ENCODE peak calls at places on chromosomes 11 and 22, in seven cellular contexts. R, B, X, F, Z, K and O are unnamed samples.

GRCh38 chr22:44429941-44430587 is 68.0 kb downstream of the RTL6 start:
- DNase-seq in R (no peak), B (no peak), X (no peak), F (no peak), Z (no peak), K (no peak), O (no peak)

GRCh38 chr11:100730266-100730665 is 43.2 kb downstream of the ARHGAP42 start:
- DNase-seq in R (no peak), B (no peak), X (no peak), F (no peak), Z (no peak), K (no peak), O (no peak)

GRCh38 chr11:122715883-122716282 is 60.4 kb downstream of the UBASH3B start:
- DNase-seq in R (no peak), B (no peak), X (no peak), F (no peak), Z (no peak), K (no peak), O (no peak)

GRCh38 chr11:9362393-9362863 is 22.0 kb upstream of the IPO7 start:
- DNase-seq in R (peak; percentile 57), B (no peak), X (peak; percentile 20), F (no peak), Z (peak; percentile 56), K (no peak), O (no peak)

GRCh38 chr11:45208135-45208534 is 61.7 kb downstream of the PRDM11 start:
- DNase-seq in R (no peak), B (no peak), X (no peak), F (no peak), Z (no peak), K (no peak), O (no peak)

GRCh38 chr22:29291215-29291614 is 15.2 kb upstream of the GAS2L1 start:
- DNase-seq in R (peak; percentile 30), B (no peak), X (no peak), F (no peak), Z (no peak), K (no peak), O (no peak)

GRCh38 chr22:35070451-35071093 is 4.6 kb downstream of the ISX start:
- DNase-seq in R (no peak), B (no peak), X (no peak), F (no peak), Z (no peak), K (no peak), O (no peak)

GRCh38 chr11:9176136-9176535 is 84.7 kb upstream of the SCUBE2 start:
- DNase-seq in R (no peak), B (no peak), X (no peak), F (no peak), Z (no peak), K (no peak), O (no peak)

GRCh38 chr11:110433393-110434333 is 3.9 kb downstream of the FDX1 start:
- DNase-seq in R (peak; percentile 39), B (no peak), X (peak; percentile 17), F (no peak), Z (peak; percentile 6), K (no peak), O (peak; percentile 34)

GRCh38 chr22:39954584-39955055 is 5.6 kb upstream of the TMA7B start:
- DNase-seq in R (no peak), B (no peak), X (no peak), F (no peak), Z (peak; percentile 46), K (no peak), O (no peak)

GRCh38 chr22:27405672-27406388 is 395.7 kb downstream of the MN1 start:
- DNase-seq in R (peak; percentile 82), B (peak; percentile 18), X (peak; percentile 70), F (peak; percentile 25), Z (peak; percentile 16), K (no peak), O (peak; percentile 54)

GRCh38 chr11:11789735-11790369 is 51.9 kb upstream of the USP47 start:
- DNase-seq in R (peak; percentile 33), B (no peak), X (peak; percentile 29), F (no peak), Z (no peak), K (no peak), O (peak; percentile 25)

GRCh38 chr22:30275625-30276024 is 9.0 kb upstream of the OSM start:
- DNase-seq in R (no peak), B (no peak), X (peak; percentile 32), F (no peak), Z (no peak), K (no peak), O (no peak)

GRCh38 chr11:58934945-58935513 is 4.3 kb upstream of the GLYATL1 start:
- DNase-seq in R (no peak), B (no peak), X (no peak), F (no peak), Z (no peak), K (no peak), O (no peak)

GRCh38 chr11:78201096-78201495 is 12.4 kb downstream of the USP35 start:
- DNase-seq in R (no peak), B (no peak), X (no peak), F (no peak), Z (no peak), K (no peak), O (no peak)

GRCh38 chr11:44531116-44531504 is 34.4 kb upstream of the CD82 start:
- DNase-seq in R (no peak), B (no peak), X (peak; percentile 86), F (no peak), Z (no peak), K (no peak), O (no peak)

GRCh38 chr22:50420015-50420414 is 54.8 kb downstream of the SBF1 start:
- DNase-seq in R (no peak), B (no peak), X (no peak), F (no peak), Z (no peak), K (no peak), O (no peak)

GRCh38 chr22:35150163-35151107 is 84.5 kb downstream of the ISX start:
- DNase-seq in R (peak; percentile 61), B (peak; percentile 24), X (peak; percentile 55), F (peak; percentile 58), Z (peak; percentile 36), K (no peak), O (peak; percentile 5)

GRCh38 chr11:2728663-2729332 is 29.0 kb upstream of the KCNQ1OT1 start:
- DNase-seq in R (peak; percentile 77), B (no peak), X (no peak), F (no peak), Z (peak; percentile 97), K (no peak), O (no peak)

GRCh38 chr11:69080361-69080973 is 31.7 kb downstream of the TPCN2 start:
- DNase-seq in R (no peak), B (no peak), X (no peak), F (no peak), Z (no peak), K (no peak), O (no peak)

DNA sequence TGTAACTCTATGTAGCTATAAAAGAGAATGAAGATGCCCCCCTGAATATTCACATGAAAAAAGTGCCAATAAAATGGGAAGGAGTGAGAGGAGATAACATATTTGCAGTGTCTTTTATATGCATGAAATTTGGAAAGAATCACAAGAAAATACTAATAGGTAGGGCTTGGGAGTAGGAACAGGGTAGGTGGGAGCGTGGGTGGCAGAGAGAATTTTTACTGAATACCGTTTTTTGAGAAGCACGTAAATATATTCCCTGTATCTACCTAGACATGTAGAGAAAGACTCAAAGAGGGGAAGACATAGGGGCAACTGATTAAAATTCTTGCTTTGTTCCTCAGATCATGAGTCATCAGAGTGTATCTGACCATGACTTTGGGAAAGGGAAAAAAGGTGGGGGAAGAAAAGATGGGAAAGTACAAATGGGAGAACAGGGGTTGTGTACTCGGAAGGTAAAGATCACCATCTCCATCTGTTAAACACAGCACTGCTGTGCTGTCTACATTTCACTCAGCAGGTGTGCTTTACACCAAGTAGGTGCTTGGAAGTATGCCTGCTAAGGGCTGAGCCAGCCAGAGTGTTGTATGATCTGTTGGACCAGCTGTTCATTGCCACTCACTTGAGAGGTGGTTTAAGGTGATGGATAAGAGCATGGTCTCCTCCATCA is 16.0 kb downstream of the PRR5L start:
- DNase-seq in R (no peak), B (no peak), X (no peak), F (no peak), Z (no peak), K (no peak), O (no peak)
- TF ChIP-seq JUND in R (no peak), B (no peak), X (no peak), F (no peak), Z (no peak), K (no peak), O (no peak)

DNA sequence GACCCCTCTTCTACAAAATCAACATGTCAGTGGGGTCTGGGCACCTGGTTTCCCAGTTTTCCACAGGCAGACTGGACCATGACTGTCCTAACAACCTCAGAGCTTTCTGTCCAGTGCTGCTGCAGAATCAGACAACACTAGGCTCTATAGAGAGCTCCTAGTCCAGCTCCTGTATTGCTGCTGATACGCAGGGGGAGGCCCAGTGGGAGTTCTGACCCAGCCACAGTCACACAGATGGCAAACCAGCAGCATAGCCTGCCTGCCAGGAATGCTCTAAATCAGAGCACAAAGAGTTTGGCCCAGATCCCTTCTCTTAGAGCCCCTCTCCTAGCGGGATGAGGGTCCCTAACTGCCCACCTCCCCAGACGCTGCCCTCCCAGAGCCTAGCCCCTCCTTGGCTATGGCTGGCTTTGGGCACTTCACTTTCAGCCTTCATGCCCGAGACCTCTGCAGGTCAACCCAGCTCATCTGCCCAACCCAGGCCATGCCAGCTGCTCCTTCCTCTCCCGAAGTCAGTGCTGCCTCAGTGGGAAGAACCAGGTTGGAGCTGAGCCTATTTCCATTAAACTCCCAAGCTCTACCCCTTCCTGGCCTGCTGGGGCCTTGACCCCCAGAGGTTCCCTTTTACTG is 15.8 kb upstream of the SLCO2B1 start:
- DNase-seq in R (no peak), B (no peak), X (no peak), F (no peak), Z (no peak), K (no peak), O (no peak)
- TF ChIP-seq JUND in R (no peak), B (no peak), X (no peak), F (no peak), Z (no peak), K (no peak), O (no peak)

GRCh38 chr22:22751043-22751603 is 106.7 kb downstream of the GGTLC2 start:
- DNase-seq in R (no peak), B (no peak), X (no peak), F (no peak), Z (no peak), K (no peak), O (no peak)
- TF ChIP-seq JUND in R (no peak), B (no peak), X (no peak), F (no peak), Z (no peak), K (no peak), O (no peak)

DNA sequence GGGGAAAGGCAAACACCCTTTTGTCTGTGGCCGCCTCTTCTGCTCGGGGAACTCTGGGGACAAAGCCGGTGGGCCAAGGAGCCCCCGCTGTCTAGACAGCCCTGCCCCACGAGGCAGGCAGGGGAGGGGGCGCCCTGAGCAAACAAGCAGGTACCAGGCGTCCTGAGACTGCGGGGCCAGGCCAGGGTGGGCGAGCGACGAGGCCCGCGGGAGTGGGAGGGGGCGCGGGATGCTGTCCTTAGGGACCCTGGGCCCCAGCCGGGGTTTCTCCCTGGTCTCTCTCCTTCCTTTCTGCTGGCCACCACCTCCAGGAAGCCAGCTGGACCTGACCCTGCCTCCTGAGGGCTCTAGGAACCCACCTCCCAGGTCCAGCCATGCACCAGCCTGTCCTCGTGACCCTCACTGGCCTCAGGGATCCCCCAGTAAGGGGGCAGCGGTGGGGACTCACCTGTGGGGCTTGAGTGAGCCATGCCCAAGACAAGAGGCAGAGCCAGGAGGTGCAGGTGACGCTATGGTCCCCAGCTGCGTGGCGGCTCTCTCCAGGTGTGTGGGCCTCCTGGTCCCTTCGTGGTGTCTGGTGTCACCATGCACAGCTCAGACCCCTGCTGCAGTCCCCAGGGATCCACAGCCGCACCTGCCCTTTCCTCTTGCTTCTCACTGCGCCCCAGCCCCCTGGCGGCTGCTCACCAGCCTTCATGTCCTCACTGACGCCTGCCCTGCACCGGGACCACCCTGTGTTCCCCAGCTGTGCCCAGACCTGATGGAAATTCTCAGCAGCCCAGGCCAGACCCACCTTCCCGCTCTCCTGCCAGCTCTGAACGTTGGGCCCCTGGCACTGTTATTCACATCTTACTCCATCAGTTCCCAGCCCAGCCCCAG is 26.5 kb upstream of the MUC5AC start:
- DNase-seq in R (peak; percentile 31), B (no peak), X (no peak), F (no peak), Z (no peak), K (no peak), O (no peak)
- TF ChIP-seq JUND in R (no peak), B (no peak), X (no peak), F (no peak), Z (no peak), K (no peak), O (no peak)